ENCODE peak calls at places on chromosomes 16 and 17, in eight cellular contexts. One of them, this sample, is unnamed.

GRCh38 chr17:73719588-73720071 is 75.4 kb upstream of the SDK2 start:
- DNase-seq in A673: no peak
- DNase-seq in cardiac muscle cell: peak; percentile 5
- DNase-seq in CD4-positive, CD25-positive, alpha-beta regulatory T cell: no peak
- DNase-seq in astrocyte of the cerebellum: no peak
- DNase-seq in stomach: no peak
- DNase-seq in psoas muscle: no peak
- DNase-seq in choroid plexus epithelial cell: no peak
- DNase-seq in this sample: peak; percentile 98

GRCh38 chr16:24309222-24309905 is 53.2 kb downstream of the CACNG3 start:
- DNase-seq in psoas muscle: no peak
- DNase-seq in choroid plexus epithelial cell: peak; percentile 10
- DNase-seq in cardiac muscle cell: peak; percentile 33
- DNase-seq in stomach: peak; percentile 36
- DNase-seq in CD4-positive, CD25-positive, alpha-beta regulatory T cell: no peak
- DNase-seq in astrocyte of the cerebellum: peak; percentile 6
- DNase-seq in A673: peak; percentile 97
- DNase-seq in this sample: peak; percentile 79

GRCh38 chr16:11407047-11407982 is 62.1 kb downstream of the RMI2 start:
- DNase-seq in astrocyte of the cerebellum: peak; percentile 42
- DNase-seq in choroid plexus epithelial cell: peak; percentile 89
- DNase-seq in CD4-positive, CD25-positive, alpha-beta regulatory T cell: peak; percentile 72
- DNase-seq in cardiac muscle cell: peak; percentile 84
- DNase-seq in stomach: peak; percentile 83
- DNase-seq in psoas muscle: no peak
- DNase-seq in A673: peak; percentile 82
- DNase-seq in this sample: peak; percentile 84

GRCh38 chr17:57530026-57530425 is 215.1 kb downstream of the CCDC182 start:
- DNase-seq in A673: no peak
- DNase-seq in astrocyte of the cerebellum: no peak
- DNase-seq in CD4-positive, CD25-positive, alpha-beta regulatory T cell: no peak
- DNase-seq in cardiac muscle cell: no peak
- DNase-seq in choroid plexus epithelial cell: no peak
- DNase-seq in psoas muscle: no peak
- DNase-seq in stomach: no peak
- DNase-seq in this sample: no peak

GRCh38 chr17:35051183-35051578 is 12.3 kb downstream of the RFFL start:
- DNase-seq in CD4-positive, CD25-positive, alpha-beta regulatory T cell: peak; percentile 81
- DNase-seq in choroid plexus epithelial cell: peak; percentile 64
- DNase-seq in astrocyte of the cerebellum: no peak
- DNase-seq in psoas muscle: no peak
- DNase-seq in cardiac muscle cell: peak; percentile 12
- DNase-seq in stomach: no peak
- DNase-seq in A673: no peak
- DNase-seq in this sample: no peak

GRCh38 chr16:19116711-19117449 is 3.1 kb downstream of the ITPRIPL2 start:
- DNase-seq in stomach: no peak
- DNase-seq in CD4-positive, CD25-positive, alpha-beta regulatory T cell: no peak
- DNase-seq in A673: no peak
- DNase-seq in choroid plexus epithelial cell: peak; percentile 72
- DNase-seq in astrocyte of the cerebellum: no peak
- DNase-seq in cardiac muscle cell: no peak
- DNase-seq in psoas muscle: no peak
- DNase-seq in this sample: no peak

GRCh38 chr17:76671912-76672262 is 28.3 kb upstream of the ST6GALNAC1 start:
- DNase-seq in astrocyte of the cerebellum: no peak
- DNase-seq in choroid plexus epithelial cell: no peak
- DNase-seq in stomach: no peak
- DNase-seq in cardiac muscle cell: no peak
- DNase-seq in psoas muscle: no peak
- DNase-seq in CD4-positive, CD25-positive, alpha-beta regulatory T cell: no peak
- DNase-seq in A673: no peak
- DNase-seq in this sample: no peak

GRCh38 chr17:82424001-82424862 is 5.8 kb upstream of the OGFOD3 start:
- DNase-seq in A673: peak; percentile 67
- DNase-seq in CD4-positive, CD25-positive, alpha-beta regulatory T cell: peak; percentile 51
- DNase-seq in choroid plexus epithelial cell: peak; percentile 68
- DNase-seq in cardiac muscle cell: peak; percentile 60
- DNase-seq in astrocyte of the cerebellum: no peak
- DNase-seq in stomach: peak; percentile 45
- DNase-seq in psoas muscle: no peak
- DNase-seq in this sample: peak; percentile 55

GRCh38 chr17:41680426-41681040 is 8.2 kb upstream of the EIF1 start:
- DNase-seq in psoas muscle: no peak
- DNase-seq in cardiac muscle cell: no peak
- DNase-seq in astrocyte of the cerebellum: no peak
- DNase-seq in choroid plexus epithelial cell: no peak
- DNase-seq in A673: no peak
- DNase-seq in stomach: no peak
- DNase-seq in CD4-positive, CD25-positive, alpha-beta regulatory T cell: no peak
- DNase-seq in this sample: peak; percentile 50

GRCh38 chr17:12134587-12134986 is 113.9 kb downstream of the MAP2K4 start:
- DNase-seq in astrocyte of the cerebellum: no peak
- DNase-seq in cardiac muscle cell: no peak
- DNase-seq in CD4-positive, CD25-positive, alpha-beta regulatory T cell: no peak
- DNase-seq in psoas muscle: no peak
- DNase-seq in A673: no peak
- DNase-seq in stomach: no peak
- DNase-seq in choroid plexus epithelial cell: no peak
- DNase-seq in this sample: no peak

GRCh38 chr17:28745777-28746473 is 2.1 kb downstream of the TRAF4 start:
- DNase-seq in choroid plexus epithelial cell: no peak
- DNase-seq in stomach: peak; percentile 85
- DNase-seq in cardiac muscle cell: no peak
- DNase-seq in CD4-positive, CD25-positive, alpha-beta regulatory T cell: no peak
- DNase-seq in astrocyte of the cerebellum: no peak
- DNase-seq in psoas muscle: no peak
- DNase-seq in A673: peak; percentile 43
- DNase-seq in this sample: no peak

GRCh38 chr16:50473375-50473945 is 74.7 kb upstream of the NKD1 start:
- DNase-seq in A673: no peak
- DNase-seq in astrocyte of the cerebellum: no peak
- DNase-seq in cardiac muscle cell: peak; percentile 21
- DNase-seq in choroid plexus epithelial cell: peak; percentile 18
- DNase-seq in psoas muscle: no peak
- DNase-seq in stomach: no peak
- DNase-seq in CD4-positive, CD25-positive, alpha-beta regulatory T cell: no peak
- DNase-seq in this sample: peak; percentile 13

GRCh38 chr17:8776861-8777260 is 18.5 kb upstream of the SPDYE4 start:
- DNase-seq in cardiac muscle cell: no peak
- DNase-seq in choroid plexus epithelial cell: no peak
- DNase-seq in astrocyte of the cerebellum: no peak
- DNase-seq in A673: no peak
- DNase-seq in CD4-positive, CD25-positive, alpha-beta regulatory T cell: no peak
- DNase-seq in psoas muscle: no peak
- DNase-seq in stomach: no peak
- DNase-seq in this sample: no peak

DNA sequence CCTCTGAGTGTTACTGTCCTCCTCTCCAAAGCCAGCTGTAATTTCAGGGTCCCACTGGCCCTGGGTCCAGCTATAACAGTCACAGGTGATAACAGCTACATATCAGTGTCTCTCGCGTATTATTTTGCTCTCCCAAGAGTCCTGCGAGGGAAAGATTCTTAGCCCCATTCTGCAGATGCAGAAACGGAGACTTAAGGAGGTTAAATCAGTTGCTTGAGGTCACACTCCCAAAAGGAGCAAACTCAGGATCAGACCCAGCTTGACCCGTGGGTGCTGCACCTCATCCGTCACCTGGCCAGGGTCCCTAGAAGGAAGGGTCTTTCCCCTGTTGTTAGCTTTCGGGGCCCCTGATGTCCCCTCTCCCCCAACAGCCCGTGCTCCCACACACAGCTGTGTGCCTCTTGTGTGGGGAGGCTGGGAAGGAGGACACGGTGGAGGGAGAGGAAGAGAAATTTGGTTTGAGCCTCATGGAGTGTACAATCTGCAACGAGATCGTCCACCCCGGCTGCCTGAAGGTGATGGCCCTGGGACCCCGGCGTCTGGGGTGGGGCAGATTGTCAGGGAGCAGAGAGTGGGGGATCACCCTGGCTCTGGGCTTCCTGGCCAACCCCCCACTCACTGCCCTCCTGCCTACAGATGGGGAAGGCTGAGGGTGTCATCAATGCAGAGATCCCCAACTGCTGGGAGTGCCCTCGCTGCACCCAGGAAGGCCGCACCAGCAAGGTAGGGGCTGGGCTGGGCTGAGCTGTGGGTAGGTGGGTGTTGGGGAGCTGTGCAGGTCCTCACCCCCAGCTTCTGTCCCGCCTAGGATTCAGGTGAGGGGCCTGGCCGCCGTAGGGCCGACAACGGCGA is 3.8 kb downstream of the FBXL19 start:
- DNase-seq in psoas muscle: no peak
- DNase-seq in cardiac muscle cell: no peak
- DNase-seq in CD4-positive, CD25-positive, alpha-beta regulatory T cell: no peak
- DNase-seq in A673: no peak
- DNase-seq in stomach: no peak
- DNase-seq in choroid plexus epithelial cell: no peak
- DNase-seq in astrocyte of the cerebellum: no peak
- DNase-seq in this sample: no peak
- H3K4me3 ChIP-seq in psoas muscle: no peak overlapping the region
- H3K4me3 ChIP-seq in cardiac muscle cell: no peak overlapping the region
- H3K4me3 ChIP-seq in CD4-positive, CD25-positive, alpha-beta regulatory T cell: no peak overlapping the region
- H3K4me3 ChIP-seq in A673: no peak overlapping the region
- H3K4me3 ChIP-seq in stomach: no peak overlapping the region
- H3K4me3 ChIP-seq in choroid plexus epithelial cell: no peak overlapping the region
- H3K4me3 ChIP-seq in astrocyte of the cerebellum: no peak overlapping the region
- H3K4me3 ChIP-seq in this sample: no peak overlapping the region

GRCh38 chr16:30533146-30533522 is 1.5 kb downstream of the ZNF747 start:
- DNase-seq in CD4-positive, CD25-positive, alpha-beta regulatory T cell: no peak
- DNase-seq in A673: no peak
- DNase-seq in astrocyte of the cerebellum: no peak
- DNase-seq in cardiac muscle cell: no peak
- DNase-seq in stomach: peak; percentile 64
- DNase-seq in choroid plexus epithelial cell: no peak
- DNase-seq in psoas muscle: no peak
- DNase-seq in this sample: no peak
- H3K4me3 ChIP-seq in CD4-positive, CD25-positive, alpha-beta regulatory T cell: no peak overlapping the region
- H3K4me3 ChIP-seq in A673: peak overlapping the region; percentile 70
- H3K4me3 ChIP-seq in astrocyte of the cerebellum: no peak overlapping the region
- H3K4me3 ChIP-seq in cardiac muscle cell: peak overlapping the region; percentile 48
- H3K4me3 ChIP-seq in stomach: peak overlapping the region; percentile 60
- H3K4me3 ChIP-seq in choroid plexus epithelial cell: no peak overlapping the region
- H3K4me3 ChIP-seq in psoas muscle: peak overlapping the region; percentile 94
- H3K4me3 ChIP-seq in this sample: no peak overlapping the region

GRCh38 chr16:85463228-85463611 is 149.9 kb upstream of the GSE1 start:
- DNase-seq in CD4-positive, CD25-positive, alpha-beta regulatory T cell: no peak
- DNase-seq in cardiac muscle cell: peak; percentile 14
- DNase-seq in A673: no peak
- DNase-seq in choroid plexus epithelial cell: no peak
- DNase-seq in astrocyte of the cerebellum: no peak
- DNase-seq in stomach: no peak
- DNase-seq in psoas muscle: no peak
- DNase-seq in this sample: no peak

GRCh38 chr16:85462405-85463227 is 150.5 kb upstream of the GSE1 start:
- DNase-seq in A673: peak; percentile 28
- DNase-seq in astrocyte of the cerebellum: no peak
- DNase-seq in cardiac muscle cell: peak; percentile 32
- DNase-seq in CD4-positive, CD25-positive, alpha-beta regulatory T cell: no peak
- DNase-seq in choroid plexus epithelial cell: no peak
- DNase-seq in stomach: peak; percentile 51
- DNase-seq in psoas muscle: no peak
- DNase-seq in this sample: peak; percentile 25

GRCh38 chr16:85460252-85460982 is 152.7 kb upstream of the GSE1 start:
- DNase-seq in astrocyte of the cerebellum: no peak
- DNase-seq in cardiac muscle cell: peak; percentile 73
- DNase-seq in choroid plexus epithelial cell: peak; percentile 29
- DNase-seq in CD4-positive, CD25-positive, alpha-beta regulatory T cell: no peak
- DNase-seq in A673: peak; percentile 32
- DNase-seq in psoas muscle: no peak
- DNase-seq in stomach: no peak
- DNase-seq in this sample: peak; percentile 61

GRCh38 chr16:85460983-85461813 is 151.9 kb upstream of the GSE1 start:
- DNase-seq in CD4-positive, CD25-positive, alpha-beta regulatory T cell: no peak
- DNase-seq in A673: peak; percentile 61
- DNase-seq in psoas muscle: peak; percentile 65
- DNase-seq in cardiac muscle cell: peak; percentile 69
- DNase-seq in stomach: no peak
- DNase-seq in choroid plexus epithelial cell: peak; percentile 32
- DNase-seq in astrocyte of the cerebellum: peak; percentile 22
- DNase-seq in this sample: peak; percentile 65

GRCh38 chr16:85461814-85462404 is 151.2 kb upstream of the GSE1 start:
- DNase-seq in psoas muscle: no peak
- DNase-seq in CD4-positive, CD25-positive, alpha-beta regulatory T cell: no peak
- DNase-seq in cardiac muscle cell: peak; percentile 61
- DNase-seq in choroid plexus epithelial cell: peak; percentile 63
- DNase-seq in A673: peak; percentile 73
- DNase-seq in astrocyte of the cerebellum: no peak
- DNase-seq in stomach: no peak
- DNase-seq in this sample: peak; percentile 44
- H3K4me3 ChIP-seq in psoas muscle: peak overlapping the region; percentile 58
- H3K4me3 ChIP-seq in CD4-positive, CD25-positive, alpha-beta regulatory T cell: no peak overlapping the region
- H3K4me3 ChIP-seq in cardiac muscle cell: peak overlapping the region; percentile 19
- H3K4me3 ChIP-seq in choroid plexus epithelial cell: peak overlapping the region; percentile 30
- H3K4me3 ChIP-seq in A673: peak overlapping the region; percentile 35
- H3K4me3 ChIP-seq in astrocyte of the cerebellum: no peak overlapping the region
- H3K4me3 ChIP-seq in stomach: peak overlapping the region; percentile 30
- H3K4me3 ChIP-seq in this sample: peak overlapping the region; percentile 46

GRCh38 chr16:31148896-31149295 is 970 bp downstream of the PRSS36 start:
- DNase-seq in stomach: no peak
- DNase-seq in psoas muscle: no peak
- DNase-seq in astrocyte of the cerebellum: no peak
- DNase-seq in A673: no peak
- DNase-seq in choroid plexus epithelial cell: no peak
- DNase-seq in cardiac muscle cell: no peak
- DNase-seq in CD4-positive, CD25-positive, alpha-beta regulatory T cell: no peak
- DNase-seq in this sample: no peak

GRCh38 chr16:31149894-31150890 is at the start of gene PRSS36:
- DNase-seq in choroid plexus epithelial cell: no peak
- DNase-seq in stomach: no peak
- DNase-seq in A673: no peak
- DNase-seq in psoas muscle: no peak
- DNase-seq in CD4-positive, CD25-positive, alpha-beta regulatory T cell: no peak
- DNase-seq in cardiac muscle cell: no peak
- DNase-seq in astrocyte of the cerebellum: no peak
- DNase-seq in this sample: no peak

GRCh38 chr16:31147574-31147973 is 2.3 kb downstream of the PRSS36 start:
- DNase-seq in stomach: no peak
- DNase-seq in CD4-positive, CD25-positive, alpha-beta regulatory T cell: no peak
- DNase-seq in choroid plexus epithelial cell: no peak
- DNase-seq in cardiac muscle cell: no peak
- DNase-seq in A673: no peak
- DNase-seq in astrocyte of the cerebellum: no peak
- DNase-seq in psoas muscle: no peak
- DNase-seq in this sample: no peak

GRCh38 chr16:31149332-31149731 is 534 bp downstream of the PRSS36 start:
- DNase-seq in astrocyte of the cerebellum: no peak
- DNase-seq in A673: no peak
- DNase-seq in CD4-positive, CD25-positive, alpha-beta regulatory T cell: no peak
- DNase-seq in stomach: no peak
- DNase-seq in cardiac muscle cell: no peak
- DNase-seq in choroid plexus epithelial cell: no peak
- DNase-seq in psoas muscle: no peak
- DNase-seq in this sample: no peak

DNA sequence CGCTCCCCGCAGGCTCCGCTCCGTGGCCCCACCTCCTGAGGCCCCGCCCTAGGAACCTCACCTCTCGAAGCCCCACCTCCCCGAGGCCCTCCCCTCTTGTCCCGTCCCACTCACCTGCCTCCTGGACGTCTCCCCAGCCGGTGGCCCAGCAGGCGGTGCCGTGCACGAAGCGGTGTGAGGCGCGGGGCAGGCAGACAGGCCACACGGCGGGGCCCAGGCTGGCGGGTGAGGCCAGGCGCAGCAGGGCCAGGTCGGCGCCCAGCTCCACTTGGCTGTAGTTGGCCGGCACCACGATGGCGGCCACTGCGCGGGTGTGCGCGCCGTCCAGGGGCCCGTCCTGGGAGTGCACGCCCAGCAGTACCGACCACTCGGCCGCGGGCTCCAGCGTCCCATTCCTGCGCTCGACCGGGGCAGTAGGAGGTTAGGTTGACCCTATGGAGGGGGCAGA is 1.6 kb downstream of the PRSS36 start:
- DNase-seq in stomach: peak; percentile 87
- DNase-seq in choroid plexus epithelial cell: no peak
- DNase-seq in psoas muscle: no peak
- DNase-seq in cardiac muscle cell: no peak
- DNase-seq in astrocyte of the cerebellum: no peak
- DNase-seq in A673: no peak
- DNase-seq in CD4-positive, CD25-positive, alpha-beta regulatory T cell: no peak
- DNase-seq in this sample: no peak
- H3K4me3 ChIP-seq in stomach: peak overlapping the region; percentile 23
- H3K4me3 ChIP-seq in choroid plexus epithelial cell: no peak overlapping the region
- H3K4me3 ChIP-seq in psoas muscle: no peak overlapping the region
- H3K4me3 ChIP-seq in cardiac muscle cell: no peak overlapping the region
- H3K4me3 ChIP-seq in astrocyte of the cerebellum: no peak overlapping the region
- H3K4me3 ChIP-seq in A673: no peak overlapping the region
- H3K4me3 ChIP-seq in CD4-positive, CD25-positive, alpha-beta regulatory T cell: no peak overlapping the region
- H3K4me3 ChIP-seq in this sample: no peak overlapping the region